ENCODE peak calls at places on chromosome 5, in four cellular contexts. O is HepG2, U is GM12878, W is K562. Q is an unnamed sample.

GRCh38 chr5:176870110-176870591 is 29.0 kb downstream of the HK3 start:
- DNase-seq in O (peak; percentile 51), W (peak; percentile 85), U (no peak), Q (peak; percentile 84)

GRCh38 chr5:116301110-116301509 is 216.3 kb downstream of the COMMD10 start:
- DNase-seq in O (no peak), U (no peak), W (no peak), Q (no peak)

GRCh38 chr5:117186751-117187150 is 612.1 kb upstream of the SEMA6A start:
- DNase-seq in U (no peak), W (no peak), O (no peak), Q (peak; percentile 38)

GRCh38 chr5:451587-452458 is 8.8 kb downstream of the EXOC3 start:
- DNase-seq in W (no peak), U (no peak), O (no peak), Q (no peak)

GRCh38 chr5:117357886-117358285 is 783.3 kb upstream of the SEMA6A start:
- DNase-seq in W (no peak), O (no peak), U (no peak), Q (peak; percentile 11)

GRCh38 chr5:79621056-79621455 is 8.8 kb downstream of the TENT2 start:
- DNase-seq in O (no peak), W (no peak), U (no peak), Q (no peak)

GRCh38 chr5:110086658-110087388 is 397.1 kb downstream of the MAN2A1 start:
- DNase-seq in U (no peak), W (no peak), O (no peak), Q (no peak)

GRCh38 chr5:78755822-78756429 is 107.4 kb upstream of the LHFPL2 start:
- DNase-seq in O (no peak), U (no peak), W (no peak), Q (no peak)

GRCh38 chr5:175823731-175824525 is 47.5 kb upstream of the CPLX2 start:
- DNase-seq in W (no peak), U (no peak), O (no peak), Q (no peak)

GRCh38 chr5:137091473-137091872 is 407.7 kb downstream of the SPOCK1 start:
- DNase-seq in W (no peak), O (no peak), U (no peak), Q (no peak)

GRCh38 chr5:19322716-19323485 is 665.1 kb downstream of the CDH18 start:
- DNase-seq in W (peak; percentile 19), U (no peak), O (no peak), Q (no peak)

GRCh38 chr5:37174928-37175327 is 74.2 kb downstream of the CPLANE1 start:
- DNase-seq in W (no peak), U (no peak), O (no peak), Q (no peak)

GRCh38 chr5:179275941-179276837 is 69.1 kb downstream of the ADAMTS2 start:
- DNase-seq in O (peak; percentile 26), W (peak; percentile 53), U (no peak), Q (no peak)

GRCh38 chr5:12460493-12461261 is 556.4 kb upstream of the CTNND2 start:
- DNase-seq in O (no peak), U (no peak), W (no peak), Q (no peak)

GRCh38 chr5:113034182-113034773 is 57.7 kb downstream of the DCP2 start:
- DNase-seq in W (no peak), O (no peak), U (no peak), Q (no peak)

GRCh38 chr5:96209829-96210228 is 223.2 kb downstream of the PCSK1 start:
- DNase-seq in W (no peak), U (no peak), O (no peak), Q (no peak)

GRCh38 chr5:91885291-91886265 is 502.5 kb upstream of the ARRDC3 start:
- DNase-seq in U (no peak), O (no peak), W (no peak), Q (no peak)

GRCh38 chr5:89087551-89088318 is 204.8 kb upstream of the MEF2C start:
- DNase-seq in U (no peak), W (no peak), O (no peak), Q (no peak)

GRCh38 chr5:92508271-92508670 is 1072.7 kb downstream of the NR2F1-AS1 start:
- DNase-seq in U (no peak), O (no peak), W (no peak), Q (no peak)

GRCh38 chr5:31271567-31271966 is 78.1 kb downstream of the CDH6 start:
- DNase-seq in U (no peak), O (no peak), W (no peak), Q (no peak)

GRCh38 chr5:6686916-6687409 is 26.3 kb upstream of the TENT4A start:
- DNase-seq in U (no peak), W (no peak), O (peak; percentile 42), Q (no peak)

GRCh38 chr5:129904102-129904666 is at the start of gene CHSY3:
- DNase-seq in U (no peak), W (peak; percentile 9), O (peak; percentile 25), Q (peak; percentile 71)

GRCh38 chr5:10360686-10361085 is 7.2 kb downstream of the MARCHF6 start:
- DNase-seq in W (no peak), O (no peak), U (no peak), Q (no peak)

GRCh38 chr5:127228540-127229184 is 61.9 kb upstream of the MEGF10 start:
- DNase-seq in O (no peak), W (peak; percentile 28), U (no peak), Q (peak; percentile 7)

GRCh38 chr5:113359419-113359818 is 75.4 kb downstream of the TSSK1B start:
- DNase-seq in W (no peak), U (no peak), O (no peak), Q (no peak)

GRCh38 chr5:84384604-84385575 is at the start of gene EDIL3:
- DNase-seq in W (no peak), O (no peak), U (no peak), Q (peak; percentile 62)

GRCh38 chr5:142763701-142764100 is 6.5 kb upstream of the ARHGAP26 start:
- DNase-seq in W (no peak), O (no peak), U (no peak), Q (no peak)

GRCh38 chr5:177445052-177446016 is 1.3 kb upstream of the PRR7 start:
- DNase-seq in O (no peak), U (no peak), W (no peak), Q (no peak)

GRCh38 chr5:79971156-79971555 is 19.9 kb downstream of the MTX3 start:
- DNase-seq in W (no peak), U (no peak), O (no peak), Q (no peak)

GRCh38 chr5:139667730-139668063 is 19.5 kb downstream of the CXXC5 start:
- DNase-seq in U (no peak), W (no peak), O (no peak), Q (peak; percentile 59)

GRCh38 chr5:58075907-58076306 is 384.0 kb downstream of the PLK2 start:
- DNase-seq in U (no peak), W (no peak), O (no peak), Q (no peak)

GRCh38 chr5:93621340-93621872 is 38.4 kb downstream of the NR2F1 start:
- DNase-seq in W (no peak), O (peak; percentile 20), U (no peak), Q (peak; percentile 88)

GRCh38 chr5:151819830-151820229 is 48.1 kb downstream of the G3BP1 start:
- DNase-seq in W (no peak), U (no peak), O (peak; percentile 92), Q (no peak)

GRCh38 chr5:1522601-1523479 is 920 bp downstream of the LPCAT1 start:
- DNase-seq in U (no peak), O (no peak), W (peak; percentile 43), Q (peak; percentile 74)
- TF ChIP-seq TAF1 in U (no peak), O (no peak), W (no peak), Q (no peak)

GRCh38 chr5:8945972-8946371 is 599.9 kb downstream of the SEMA5A start:
- DNase-seq in W (no peak), O (no peak), U (no peak), Q (no peak)
- TF ChIP-seq REST in W (no peak), O (no peak), U (no peak), Q (no peak)

DNA sequence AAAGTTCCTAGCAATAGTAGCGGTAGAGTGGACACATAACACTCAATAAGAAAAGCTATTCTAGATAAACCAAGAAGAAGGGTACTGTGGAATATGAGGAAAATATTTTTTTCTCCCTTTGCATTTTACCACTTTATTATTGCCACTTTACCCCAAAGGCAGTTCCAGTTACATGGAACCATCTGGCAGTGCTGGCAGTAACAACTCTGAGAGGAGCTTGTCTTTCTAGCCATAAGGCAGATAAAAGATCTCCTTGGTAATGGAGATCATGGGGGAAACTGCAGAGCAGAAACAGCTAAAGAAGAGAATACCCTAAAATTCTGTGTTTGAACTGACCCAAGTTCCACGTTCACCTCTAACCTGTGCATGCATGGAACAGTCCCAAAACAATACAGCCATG is 38.5 kb downstream of the UBTD2 start:
- DNase-seq in U (no peak), W (no peak), O (no peak), Q (no peak)
- TF ChIP-seq TAF1 in U (no peak), W (no peak), O (no peak), Q (no peak)

GRCh38 chr5:164980480-164980879 is 1475.1 kb downstream of the MAT2B start:
- DNase-seq in W (no peak), U (no peak), O (no peak), Q (no peak)
- TF ChIP-seq REST in W (no peak), U (no peak), O (no peak), Q (no peak)

DNA sequence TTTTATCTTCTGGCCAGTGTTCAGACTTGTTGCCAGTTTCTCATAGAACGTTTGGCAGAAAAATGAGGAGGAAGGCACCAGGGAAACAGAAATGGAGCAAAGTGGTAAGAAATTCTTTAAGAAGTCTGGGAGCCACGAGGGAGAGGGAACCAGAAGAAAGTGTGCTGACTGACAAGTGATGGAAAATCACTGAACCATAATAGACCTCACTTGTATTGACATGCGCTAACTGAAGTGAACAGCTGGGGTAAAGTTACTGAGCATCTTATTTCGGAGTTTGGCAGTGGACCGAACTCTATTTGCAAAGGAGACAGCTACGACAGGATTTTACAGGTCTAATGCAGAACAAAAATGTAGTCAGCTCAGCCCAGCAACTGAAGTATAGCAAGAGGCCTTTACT is 53.5 kb downstream of the HMHB1 start:
- DNase-seq in U (no peak), O (no peak), W (no peak), Q (no peak)
- TF ChIP-seq TAF1 in U (no peak), O (no peak), W (no peak), Q (no peak)

GRCh38 chr5:173537228-173537627 is 79.2 kb downstream of the BOD1 start:
- DNase-seq in U (no peak), O (no peak), W (no peak), Q (no peak)
- TF ChIP-seq REST in U (no peak), O (no peak), W (no peak), Q (no peak)

Q was measured in SK-N-SH.